ENCODE peak calls at places on chromosomes 1 and 21, in ten cellular contexts. V, D, I, Z, L, O, B, Y, T and M are unnamed samples.

GRCh38 chr1:43449708-43450069 is 4.0 kb downstream of the HYI start:
- DNase-seq in O (no peak), V (no peak), Z (no peak), Y (no peak), I (no peak), D (no peak), T (no peak), B (no peak), L (no peak), M (no peak)

GRCh38 chr1:8571200-8571984 is 246.0 kb downstream of the RERE start:
- DNase-seq in D (peak; percentile 52), T (peak; percentile 14), B (no peak), L (peak; percentile 31), I (no peak), Z (no peak), Y (no peak), V (no peak), O (peak; percentile 79), M (peak; percentile 61)

GRCh38 chr1:82086739-82087138 is 286.0 kb downstream of the ADGRL2 start:
- DNase-seq in T (peak; percentile 27), D (no peak), Z (peak; percentile 89), O (peak; percentile 19), I (no peak), V (no peak), B (no peak), Y (peak; percentile 9), L (peak; percentile 37), M (no peak)

GRCh38 chr21:42234464-42235241 is 15.7 kb downstream of the ABCG1 start:
- DNase-seq in B (no peak), I (peak; percentile 90), D (peak; percentile 64), T (peak; percentile 16), O (peak; percentile 79), Y (no peak), Z (peak; percentile 35), L (peak; percentile 39), V (no peak), M (peak; percentile 95)

GRCh38 chr1:2529776-2530500 is at the start of gene HES5:
- DNase-seq in D (no peak), B (no peak), Y (no peak), L (no peak), T (no peak), V (no peak), O (no peak), Z (no peak), I (no peak), M (peak; percentile 99)

GRCh38 chr1:2650967-2651645 is 18.3 kb upstream of the MMEL1 start:
- DNase-seq in O (no peak), D (no peak), L (no peak), Y (no peak), V (no peak), B (no peak), T (no peak), I (no peak), Z (no peak), M (no peak)

GRCh38 chr1:180505732-180506335 is 3.5 kb upstream of the ACBD6 start:
- DNase-seq in Y (no peak), T (no peak), L (no peak), I (no peak), B (no peak), D (no peak), Z (no peak), O (no peak), V (no peak), M (no peak)

GRCh38 chr1:225626698-225627097 is 26.2 kb downstream of the ENAH start:
- DNase-seq in B (no peak), D (peak; percentile 47), O (no peak), Z (peak; percentile 41), V (no peak), T (no peak), I (no peak), Y (no peak), L (no peak), M (no peak)

GRCh38 chr21:30072496-30072895 is 94.1 kb downstream of the CLDN17 start:
- DNase-seq in I (peak; percentile 19), Y (no peak), B (peak; percentile 41), L (peak; percentile 2), V (no peak), O (peak; percentile 83), Z (peak; percentile 63), T (no peak), D (no peak), M (peak; percentile 64)

GRCh38 chr1:229224308-229224707 is 46.6 kb upstream of the RAB4A start:
- DNase-seq in B (no peak), V (no peak), Y (no peak), O (no peak), I (no peak), T (no peak), D (peak; percentile 67), Z (peak; percentile 39), L (peak; percentile 35), M (no peak)

GRCh38 chr21:14533555-14534400 is 12.3 kb downstream of the SAMSN1 start:
- DNase-seq in Y (no peak), B (no peak), Z (peak; percentile 59), V (no peak), O (peak; percentile 8), I (no peak), L (no peak), T (peak; percentile 73), D (peak; percentile 62), M (no peak)

GRCh38 chr1:89725016-89725380 is 92.1 kb downstream of the LRRC8C start:
- DNase-seq in L (peak; percentile 75), O (no peak), T (peak; percentile 59), B (no peak), V (no peak), I (no peak), Y (peak; percentile 59), Z (peak; percentile 55), D (peak; percentile 53), M (no peak)

GRCh38 chr1:33974147-33974546 is 110.3 kb downstream of the HMGB4 start:
- DNase-seq in B (no peak), D (no peak), O (no peak), Z (no peak), L (no peak), Y (no peak), T (no peak), I (no peak), V (no peak), M (no peak)

GRCh38 chr1:173603056-173603591 is at the start of gene SLC9C2:
- DNase-seq in I (no peak), Z (peak; percentile 44), V (no peak), B (no peak), Y (no peak), O (peak; percentile 42), D (peak; percentile 90), L (peak; percentile 38), T (peak; percentile 15), M (no peak)

GRCh38 chr1:3465935-3466321 is 11.5 kb downstream of the ARHGEF16 start:
- DNase-seq in T (no peak), V (no peak), Y (no peak), L (no peak), I (no peak), Z (no peak), B (no peak), O (no peak), D (no peak), M (no peak)